ENCODE peak calls at places on chromosome 22, in five cellular contexts. J is stomach; W is immature natural killer cell; O is stimulated activated CD4-positive, alpha-beta T cell treated with anti-CD3 and anti-CD28 coated beads, Interleukin-4, amount 100 ng/mL, for 4 hours; P is lower leg skin. A is an unnamed sample.

GRCh38 chr22:39453765-39454378 is 2.9 kb upstream of the MGAT3 start:
- DNase-seq in J (no peak), W (no peak), O (no peak), P (no peak), A (no peak)

GRCh38 chr22:46969491-46969890 is 207.0 kb downstream of the TBC1D22A start:
- DNase-seq in J (no peak), W (no peak), O (no peak), P (no peak), A (no peak)

GRCh38 chr22:42270178-42270511 is 308 bp downstream of the TCF20 start:
- DNase-seq in J (no peak), W (no peak), O (peak), P (no peak), A (no peak)

GRCh38 chr22:25172153-25172552 is 27.5 kb upstream of the CRYBB3 start:
- DNase-seq in J (peak), W (no peak), O (peak), P (no peak), A (no peak)

GRCh38 chr22:39979458-39979857 is 15.3 kb upstream of the FAM83F start:
- DNase-seq in J (no peak), W (no peak), O (no peak), P (no peak), A (no peak)

GRCh38 chr22:50064453-50064852 is 6.4 kb upstream of the TTLL8 start:
- DNase-seq in J (no peak), W (no peak), O (no peak), P (no peak), A (no peak)

GRCh38 chr22:23591203-23591791 is 11.2 kb upstream of the IGLL1 start:
- DNase-seq in J (peak), W (peak), O (peak), P (no peak), A (peak)

GRCh38 chr22:40950888-40951794 is at the start of gene RBX1:
- DNase-seq in J (peak), W (peak), O (peak), P (peak), A (peak)